ENCODE peak calls at places on chromosome 22, in four cellular contexts. One of them, this sample, is unnamed.
A peak's percentile ranks its signal among the peaks of the same experiment; 100 is the strongest.

GRCh38 chr22:44542561-44543222 is 44.7 kb upstream of the RTL6 start:
- DNase-seq in A549: no peak
- DNase-seq in sigmoid colon: peak; percentile 61
- DNase-seq in HepG2: no peak
- DNase-seq in this sample: no peak

GRCh38 chr22:33180371-33180770 is 122.2 kb upstream of the SYN3 start:
- DNase-seq in A549: no peak
- DNase-seq in sigmoid colon: no peak
- DNase-seq in HepG2: no peak
- DNase-seq in this sample: no peak

GRCh38 chr22:33779243-33779642 is 141.0 kb downstream of the LARGE1 start:
- DNase-seq in sigmoid colon: no peak
- DNase-seq in A549: no peak
- DNase-seq in HepG2: no peak
- DNase-seq in this sample: no peak

GRCh38 chr22:39690901-39691620 is 120.5 kb downstream of the CACNA1I start:
- DNase-seq in A549: no peak
- DNase-seq in sigmoid colon: no peak
- DNase-seq in HepG2: no peak
- DNase-seq in this sample: no peak

GRCh38 chr22:26811717-26811992 is 154.3 kb downstream of the MIAT start:
- DNase-seq in A549: no peak
- DNase-seq in HepG2: no peak
- DNase-seq in sigmoid colon: no peak
- DNase-seq in this sample: no peak

GRCh38 chr22:40014661-40015255 is 20.0 kb downstream of the FAM83F start:
- DNase-seq in sigmoid colon: no peak
- DNase-seq in A549: no peak
- DNase-seq in HepG2: no peak
- DNase-seq in this sample: no peak

GRCh38 chr22:25508161-25508560 is 56.3 kb upstream of the GRK3 start:
- DNase-seq in HepG2: no peak
- DNase-seq in sigmoid colon: no peak
- DNase-seq in A549: no peak
- DNase-seq in this sample: no peak

GRCh38 chr22:28799125-28799833 is 1.1 kb downstream of the XBP1 start:
- DNase-seq in A549: peak; percentile 83
- DNase-seq in HepG2: peak; percentile 70
- DNase-seq in sigmoid colon: peak; percentile 91
- DNase-seq in this sample: peak; percentile 48

GRCh38 chr22:23847991-23848864 is 9.4 kb upstream of the DERL3 start:
- DNase-seq in A549: no peak
- DNase-seq in HepG2: no peak
- DNase-seq in sigmoid colon: no peak
- DNase-seq in this sample: no peak

GRCh38 chr22:40190501-40190900 is 12.8 kb downstream of the TNRC6B start:
- DNase-seq in A549: no peak
- DNase-seq in HepG2: no peak
- DNase-seq in sigmoid colon: no peak
- DNase-seq in this sample: no peak

GRCh38 chr22:43789452-43789851 is 22.7 kb downstream of the EFCAB6 start:
- DNase-seq in HepG2: no peak
- DNase-seq in sigmoid colon: peak; percentile 89
- DNase-seq in A549: peak; percentile 63
- DNase-seq in this sample: peak; percentile 42

GRCh38 chr22:50529416-50530279 is at the start of gene TYMP:
- DNase-seq in sigmoid colon: peak; percentile 86
- DNase-seq in A549: no peak
- DNase-seq in HepG2: peak; percentile 19
- DNase-seq in this sample: peak; percentile 50

GRCh38 chr22:47583959-47584562 is 821.6 kb downstream of the TBC1D22A start:
- DNase-seq in HepG2: no peak
- DNase-seq in A549: no peak
- DNase-seq in sigmoid colon: no peak
- DNase-seq in this sample: no peak

GRCh38 chr22:44068422-44069191 is 44.5 kb downstream of the PARVB start:
- DNase-seq in sigmoid colon: no peak
- DNase-seq in HepG2: no peak
- DNase-seq in A549: no peak
- DNase-seq in this sample: no peak

GRCh38 chr22:44878483-44879300 is 126.3 kb downstream of the ARHGAP8 start:
- DNase-seq in HepG2: no peak
- DNase-seq in sigmoid colon: peak; percentile 52
- DNase-seq in A549: no peak
- DNase-seq in this sample: no peak

GRCh38 chr22:50267591-50268390 is 2.4 kb downstream of the MAPK11 start:
- DNase-seq in A549: peak; percentile 60
- DNase-seq in HepG2: no peak
- DNase-seq in sigmoid colon: peak; percentile 82
- DNase-seq in this sample: peak; percentile 77

GRCh38 chr22:31474743-31475142 is 14.9 kb downstream of the EIF4ENIF1 start:
- DNase-seq in sigmoid colon: no peak
- DNase-seq in A549: no peak
- DNase-seq in HepG2: no peak
- DNase-seq in this sample: no peak

GRCh38 chr22:39017596-39018365 is 3.1 kb upstream of the APOBEC3D start:
- DNase-seq in HepG2: no peak
- DNase-seq in A549: no peak
- DNase-seq in sigmoid colon: no peak
- DNase-seq in this sample: no peak

GRCh38 chr22:26573026-26573662 is 16.8 kb downstream of the TPST2 start:
- DNase-seq in HepG2: no peak
- DNase-seq in sigmoid colon: peak; percentile 72
- DNase-seq in A549: no peak
- DNase-seq in this sample: no peak

GRCh38 chr22:25072406-25072805 is 119.9 kb downstream of the KIAA1671 start:
- DNase-seq in sigmoid colon: no peak
- DNase-seq in HepG2: no peak
- DNase-seq in A549: no peak
- DNase-seq in this sample: no peak

GRCh38 chr22:30262917-30263741 is 3.5 kb downstream of the OSM start:
- DNase-seq in HepG2: peak; percentile 64
- DNase-seq in sigmoid colon: peak; percentile 87
- DNase-seq in A549: peak; percentile 67
- DNase-seq in this sample: peak; percentile 83

GRCh38 chr22:50316114-50317065 is 8.9 kb upstream of the PLXNB2 start:
- DNase-seq in A549: no peak
- DNase-seq in sigmoid colon: no peak
- DNase-seq in HepG2: no peak
- DNase-seq in this sample: no peak

GRCh38 chr22:46011627-46012181 is 34.7 kb upstream of the WNT7B start:
- DNase-seq in sigmoid colon: peak; percentile 64
- DNase-seq in A549: no peak
- DNase-seq in HepG2: no peak
- DNase-seq in this sample: peak; percentile 21

GRCh38 chr22:46012182-46012880 is 35.4 kb upstream of the WNT7B start:
- DNase-seq in sigmoid colon: peak; percentile 74
- DNase-seq in HepG2: no peak
- DNase-seq in A549: no peak
- DNase-seq in this sample: no peak

GRCh38 chr22:46012881-46013281 is 35.9 kb upstream of the WNT7B start:
- DNase-seq in A549: no peak
- DNase-seq in sigmoid colon: no peak
- DNase-seq in HepG2: no peak
- DNase-seq in this sample: peak; percentile 70

GRCh38 chr22:46010951-46011626 is 34.1 kb upstream of the WNT7B start:
- DNase-seq in sigmoid colon: peak; percentile 73
- DNase-seq in A549: no peak
- DNase-seq in HepG2: peak; percentile 74
- DNase-seq in this sample: no peak

DNA sequence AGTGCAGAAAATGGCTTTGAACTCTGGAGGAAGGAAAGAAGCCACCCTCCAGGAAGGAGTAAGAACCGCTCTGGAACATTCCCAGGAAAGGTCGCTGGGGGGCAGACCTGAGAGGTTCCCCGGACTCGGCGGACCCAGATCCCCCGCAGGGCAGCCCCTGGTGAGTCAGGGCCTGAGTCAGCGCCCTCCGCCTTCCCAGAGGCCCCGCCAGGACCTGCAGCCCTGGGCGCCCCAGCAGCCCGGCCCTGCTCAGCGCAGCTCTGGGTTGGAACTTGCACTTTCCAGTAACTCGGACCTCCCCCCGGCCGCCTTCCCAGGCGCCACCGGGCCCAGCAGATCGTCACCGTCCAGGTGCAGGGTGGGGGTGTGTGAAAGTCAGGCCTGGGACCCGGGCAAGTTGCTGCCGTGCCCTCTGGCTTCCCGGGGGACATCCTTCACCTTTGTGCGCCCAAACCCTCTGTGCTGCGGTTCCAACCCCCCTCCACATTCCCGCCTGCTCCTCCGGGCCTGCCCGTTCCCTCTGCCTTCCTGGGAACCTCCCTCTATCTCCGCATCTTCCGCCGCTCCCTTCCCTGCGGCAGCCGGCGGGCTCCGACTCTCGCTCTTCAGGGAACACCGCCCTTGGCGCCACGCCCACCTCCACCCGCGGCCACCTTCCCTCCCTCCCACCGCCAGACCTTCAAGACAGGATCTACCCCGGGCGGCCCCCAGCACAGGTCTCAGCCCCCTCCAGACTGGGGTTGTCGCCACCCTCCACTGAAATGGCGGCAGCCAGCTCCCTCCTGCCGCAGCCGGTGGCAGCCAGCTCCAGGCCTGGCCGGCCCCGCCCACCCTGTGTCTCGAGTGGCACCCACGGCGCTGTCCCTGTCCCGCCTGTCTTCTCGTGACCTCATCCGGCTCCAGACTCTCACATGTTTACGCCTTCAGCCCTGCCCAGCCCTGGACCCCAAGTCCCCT is 36.8 kb upstream of the WNT7B start:
- DNase-seq in HepG2: peak; percentile 90
- DNase-seq in sigmoid colon: peak; percentile 98
- DNase-seq in A549: peak; percentile 95
- DNase-seq in this sample: peak; percentile 98
- TF ChIP-seq EP300 in HepG2: no peak
- TF ChIP-seq EP300 in sigmoid colon: peak; percentile 2
- TF ChIP-seq EP300 in A549: no peak
- TF ChIP-seq EP300 in this sample: no peak

DNA sequence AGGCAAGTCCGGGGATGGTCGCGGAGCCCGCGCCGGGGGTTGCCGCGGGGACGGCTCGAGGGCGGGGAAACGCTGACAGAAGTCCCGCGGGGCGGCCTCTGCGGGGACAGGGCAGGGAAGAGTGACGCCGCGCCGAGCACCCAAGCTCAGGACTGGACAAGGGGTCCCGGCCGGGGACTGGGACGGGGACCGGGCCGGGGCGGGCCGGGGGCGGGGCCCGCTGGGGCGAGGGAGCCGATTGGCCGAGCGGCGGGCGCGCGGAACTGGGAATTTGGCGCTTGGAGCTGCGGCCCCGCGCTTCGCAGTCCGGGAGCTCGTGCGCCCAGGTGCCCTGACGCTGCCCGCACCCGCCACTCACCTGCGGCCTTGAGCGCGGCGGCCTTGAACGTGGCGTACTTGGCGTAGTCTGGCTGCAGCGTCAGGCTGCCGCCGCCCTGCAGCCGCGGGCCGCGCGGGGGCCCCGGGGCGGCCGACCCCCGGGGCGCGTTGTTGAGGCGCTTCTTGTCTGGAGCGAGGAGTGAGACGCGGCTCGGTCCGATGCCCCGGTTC is 4.8 kb downstream of the SHISA8 start:
- DNase-seq in sigmoid colon: no peak
- DNase-seq in A549: no peak
- DNase-seq in HepG2: no peak
- DNase-seq in this sample: peak; percentile 64
- TF ChIP-seq CTCF in sigmoid colon: no peak
- TF ChIP-seq CTCF in A549: no peak
- TF ChIP-seq CTCF in HepG2: no peak
- TF ChIP-seq CTCF in this sample: no peak

DNA sequence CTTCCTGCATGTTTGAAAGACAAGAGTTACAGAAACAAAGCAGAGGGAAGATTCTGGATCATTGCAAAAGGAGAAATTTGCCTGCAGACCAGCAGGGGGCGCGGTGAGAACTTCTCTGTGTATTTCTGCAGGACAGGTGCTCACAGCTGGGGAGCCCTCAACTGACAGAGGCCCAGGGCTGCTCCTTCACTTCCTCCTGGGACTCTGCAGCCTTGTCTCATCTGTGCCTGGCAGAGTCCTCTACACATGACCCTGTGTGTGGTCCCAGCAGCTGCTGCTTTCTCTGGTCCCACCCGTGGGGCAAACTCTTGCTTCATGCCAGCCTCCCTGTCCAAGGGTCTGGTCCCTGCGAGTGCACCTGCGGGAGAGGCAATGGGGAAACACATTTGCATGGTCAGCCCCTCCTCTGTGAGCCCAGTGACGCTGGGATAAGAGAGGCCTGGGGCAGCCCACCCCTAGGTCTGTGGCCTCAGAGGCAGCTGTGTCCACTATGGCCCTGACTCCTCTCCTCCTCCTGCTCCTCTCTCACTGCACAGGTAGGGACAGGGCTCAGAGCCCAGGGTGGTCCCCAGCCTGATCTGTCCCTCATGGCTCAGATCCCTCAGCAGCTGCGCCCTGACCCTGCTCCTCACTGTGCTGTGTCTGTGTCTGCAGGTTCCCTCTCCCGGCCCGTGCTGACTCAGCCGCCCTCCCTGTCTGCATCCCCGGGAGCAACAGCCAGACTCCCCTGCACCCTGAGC is 43.2 kb upstream of the VPREB1 start:
- DNase-seq in HepG2: peak; percentile 25
- DNase-seq in A549: peak; percentile 48
- DNase-seq in sigmoid colon: peak; percentile 74
- DNase-seq in this sample: no peak
- H3K4me3 ChIP-seq in HepG2: no peak overlapping the region
- H3K4me3 ChIP-seq in A549: no peak overlapping the region
- H3K4me3 ChIP-seq in sigmoid colon: no peak overlapping the region
- H3K4me3 ChIP-seq in this sample: no peak overlapping the region

GRCh38 chr22:20079745-20080444 is at the start of gene DGCR8:
- DNase-seq in HepG2: peak; percentile 86
- DNase-seq in A549: peak; percentile 91
- DNase-seq in sigmoid colon: peak; percentile 96
- DNase-seq in this sample: peak; percentile 93
- TF ChIP-seq EP300 in HepG2: peak; percentile 40
- TF ChIP-seq EP300 in A549: no peak
- TF ChIP-seq EP300 in sigmoid colon: no peak
- TF ChIP-seq EP300 in this sample: no peak

GRCh38 chr22:37255558-37256006 is 11.5 kb upstream of the RAC2 start:
- DNase-seq in A549: no peak
- DNase-seq in sigmoid colon: no peak
- DNase-seq in HepG2: no peak
- DNase-seq in this sample: no peak
- TF ChIP-seq CTCF in A549: no peak
- TF ChIP-seq CTCF in sigmoid colon: no peak
- TF ChIP-seq CTCF in HepG2: no peak
- TF ChIP-seq CTCF in this sample: no peak

GRCh38 chr22:35418088-35418487 is 18.1 kb downstream of the MCM5 start:
- DNase-seq in A549: no peak
- DNase-seq in sigmoid colon: no peak
- DNase-seq in HepG2: no peak
- DNase-seq in this sample: no peak
- H3K4me3 ChIP-seq in A549: no peak overlapping the region
- H3K4me3 ChIP-seq in sigmoid colon: no peak overlapping the region
- H3K4me3 ChIP-seq in HepG2: no peak overlapping the region
- H3K4me3 ChIP-seq in this sample: no peak overlapping the region